ENCODE peak calls at places on chromosomes 13 and 19, in ten cellular contexts. A is NCI-H1694 treated with DMSO at 0.1 percent for 48 hours; E is stimulated activated CD8-positive, alpha-beta memory T cell treated with anti-CD3 and anti-CD28 coated beads, Interleukin-12 subunit alpha, Interleukin-12 subunit beta, amount 100 ng/mL, for 4 hours; Z is PC-3; N is stimulated activated naive CD8-positive, alpha-beta T cell treated with anti-CD3 and anti-CD28 coated beads, Interleukin-15, Interleukin-2, amounts not matched to agents 100 U/mL and 50 U/mL, for 24 hours; C is LoVo; B is DMS153; L is RCC 7860; D is dorsolateral prefrontal cortex; J is iris pigment epithelial cell. H is an unnamed sample.

GRCh38 chr19:23817519-23817918 is 58.8 kb upstream of the ZNF681 start:
- DNase-seq in C (no peak), A (no peak), E (no peak), Z (peak), J (peak), L (no peak), B (no peak), N (peak), D (no peak), H (peak)

GRCh38 chr13:34430294-34430693 is 511.8 kb upstream of the NBEA start:
- DNase-seq in Z (no peak), A (no peak), J (peak), N (no peak), E (no peak), L (no peak), B (no peak), C (no peak), D (no peak), H (peak)

GRCh38 chr13:113155982-113156655 is 2.3 kb upstream of the PROZ start:
- DNase-seq in E (no peak), D (no peak), L (no peak), N (no peak), Z (no peak), C (no peak), B (no peak), A (no peak), J (peak), H (no peak)

GRCh38 chr19:58033741-58034475 is at the start of gene ZSCAN1:
- DNase-seq in L (no peak), N (peak), A (no peak), J (peak), D (peak), E (peak), B (no peak), C (no peak), Z (no peak), H (peak)

GRCh38 chr19:33385956-33386355 is 12.4 kb downstream of the CEBPG start:
- DNase-seq in C (no peak), E (no peak), N (no peak), L (no peak), B (no peak), A (no peak), D (no peak), J (no peak), Z (no peak), H (no peak)

GRCh38 chr13:46492946-46493345 is 60.0 kb upstream of the LRCH1 start:
- DNase-seq in J (peak), D (no peak), L (no peak), B (no peak), C (peak), N (no peak), Z (peak), A (peak), E (no peak), H (peak)

GRCh38 chr13:49635599-49636433 is 7.5 kb downstream of the ARL11 start:
- DNase-seq in B (no peak), C (no peak), A (no peak), J (peak), E (no peak), L (no peak), N (peak), D (no peak), Z (no peak), H (peak)

GRCh38 chr19:8569066-8569761 is 8.0 kb downstream of the MYO1F start:
- DNase-seq in N (peak), A (no peak), B (no peak), J (peak), E (peak), Z (peak), C (peak), D (no peak), L (peak), H (peak)

GRCh38 chr13:103772576-103772975 is 706.4 kb upstream of the SLC10A2 start:
- DNase-seq in E (no peak), J (no peak), L (no peak), Z (peak), N (no peak), C (peak), D (no peak), A (no peak), B (no peak), H (no peak)

GRCh38 chr13:36430247-36431203 is 1.8 kb upstream of the CCNA1 start:
- DNase-seq in E (no peak), J (no peak), N (no peak), C (no peak), D (no peak), A (no peak), Z (no peak), L (no peak), B (no peak), H (peak)

GRCh38 chr13:21445759-21446158 is 13.3 kb downstream of the ZDHHC20 start:
- DNase-seq in D (no peak), Z (no peak), B (no peak), J (no peak), N (no peak), E (no peak), A (no peak), C (no peak), L (no peak), H (no peak)

GRCh38 chr13:99976502-99977115 is 5.0 kb upstream of the ZIC2 start:
- DNase-seq in D (no peak), L (no peak), N (no peak), C (no peak), B (no peak), A (peak), E (no peak), J (no peak), Z (no peak), H (no peak)

GRCh38 chr13:94009696-94010095 is 469.8 kb downstream of the DCT start:
- DNase-seq in L (no peak), J (peak), N (no peak), D (no peak), B (no peak), A (no peak), Z (peak), E (no peak), C (no peak), H (peak)

GRCh38 chr13:42574435-42575311 is 721 bp downstream of the TNFSF11 start:
- DNase-seq in A (no peak), Z (no peak), D (no peak), L (no peak), J (no peak), N (peak), C (no peak), E (peak), B (no peak), H (peak)

GRCh38 chr19:3575260-3575741 is 2.6 kb downstream of the HMG20B start:
- DNase-seq in A (peak), L (no peak), N (no peak), E (no peak), J (no peak), C (no peak), B (no peak), D (no peak), Z (no peak), H (peak)

GRCh38 chr19:996051-996838 is 4.0 kb upstream of the GRIN3B start:
- DNase-seq in B (no peak), E (peak), J (peak), L (peak), A (no peak), Z (peak), D (no peak), N (peak), C (no peak), H (peak)

GRCh38 chr13:99366075-99366987 is 59.1 kb upstream of the GPR183 start:
- DNase-seq in Z (no peak), E (no peak), J (no peak), A (no peak), L (no peak), D (no peak), C (no peak), B (no peak), N (no peak), H (no peak)

GRCh38 chr19:16915135-16915534 is 26.3 kb downstream of the F2RL3 start:
- DNase-seq in Z (no peak), L (no peak), E (no peak), N (no peak), J (no peak), B (no peak), A (no peak), C (no peak), D (no peak), H (no peak)

GRCh38 chr19:7386769-7387168 is 38.0 kb downstream of the ARHGEF18 start:
- DNase-seq in A (no peak), L (no peak), J (no peak), D (no peak), Z (no peak), E (no peak), B (no peak), N (no peak), C (no peak), H (no peak)